ENCODE peak calls at places on chromosome 10, in nine cellular contexts. H is effector memory CD8-positive, alpha-beta T cell; E is AG09309; A is mesendoderm; P is MV-4-11; C is heart left ventricle; L is T47D; O is Panc1; G is dermis microvascular lymphatic vessel endothelial cell. X is an unnamed sample.

GRCh38 chr10:79266543-79267312 is 80.5 kb upstream of the PPIF start:
- DNase-seq in H (no peak), E (peak), G (peak), O (no peak), C (peak), L (no peak), P (peak), A (no peak), X (no peak)

GRCh38 chr10:126375926-126376554 is 12.2 kb downstream of the ADAM12 start:
- DNase-seq in G (no peak), L (no peak), A (no peak), E (no peak), C (no peak), P (no peak), O (no peak), H (no peak), X (no peak)

GRCh38 chr10:88386878-88387773 is 196.0 kb downstream of the RNLS start:
- DNase-seq in L (peak), A (peak), C (no peak), H (no peak), G (peak), P (peak), E (no peak), O (no peak), X (peak)

GRCh38 chr10:88500656-88501055 is 82.5 kb downstream of the RNLS start:
- DNase-seq in L (no peak), C (no peak), A (no peak), P (no peak), O (no peak), E (no peak), G (no peak), H (no peak), X (no peak)

GRCh38 chr10:3484306-3485187 is 300.5 kb downstream of the KLF6 start:
- DNase-seq in O (no peak), G (no peak), H (no peak), A (peak), E (no peak), P (no peak), L (no peak), C (no peak), X (no peak)

GRCh38 chr10:102504179-102504975 is 605 bp downstream of the SUFU start:
- DNase-seq in A (peak), H (no peak), P (no peak), L (no peak), C (peak), O (no peak), G (peak), E (no peak), X (no peak)

GRCh38 chr10:19862811-19863515 is 46.7 kb downstream of the PLXDC2 start:
- DNase-seq in O (no peak), L (no peak), E (no peak), P (no peak), G (no peak), A (no peak), C (no peak), H (no peak), X (no peak)

GRCh38 chr10:124739119-124739921 is 4.9 kb downstream of the FAM53B start:
- DNase-seq in C (no peak), A (peak), L (no peak), G (no peak), H (no peak), P (no peak), O (no peak), E (no peak), X (no peak)

GRCh38 chr10:13816195-13816926 is 229.6 kb downstream of the PRPF18 start:
- DNase-seq in G (peak), C (peak), E (peak), A (no peak), L (no peak), P (no peak), H (no peak), O (no peak), X (no peak)

GRCh38 chr10:132209978-132210530 is 23.3 kb downstream of the DPYSL4 start:
- DNase-seq in H (no peak), G (no peak), L (no peak), C (no peak), O (no peak), E (no peak), P (no peak), A (no peak), X (no peak)

GRCh38 chr10:82128527-82128926 is 253.5 kb downstream of the NRG3 start:
- DNase-seq in A (no peak), G (no peak), P (no peak), E (no peak), L (no peak), O (no peak), C (no peak), H (no peak), X (no peak)

GRCh38 chr10:7857259-7857658 is 39.0 kb downstream of the TAF3 start:
- DNase-seq in C (no peak), L (no peak), O (no peak), E (no peak), H (no peak), G (no peak), A (no peak), P (no peak), X (no peak)

GRCh38 chr10:17687117-17687831 is 43.3 kb downstream of the STAM start:
- DNase-seq in A (no peak), O (no peak), H (no peak), G (no peak), E (no peak), P (no peak), L (no peak), C (no peak), X (no peak)

GRCh38 chr10:93710333-93710909 is 8.0 kb upstream of the FRA10AC1 start:
- DNase-seq in P (no peak), H (no peak), E (no peak), O (no peak), G (no peak), C (no peak), A (no peak), L (no peak), X (no peak)

GRCh38 chr10:59585046-59585700 is 124.5 kb downstream of the SLC16A9 start:
- DNase-seq in C (no peak), E (no peak), O (no peak), G (peak), L (no peak), H (no peak), P (peak), A (no peak), X (no peak)

X was measured in HepG2.